ENCODE peak calls at places on chromosomes 1 and 21, in five cellular contexts. O, G, H, W and N are unnamed samples.

GRCh38 chr1:47675047-47675675 is 237.3 kb downstream of the FOXD2 start:
- DNase-seq in O (no peak), G (no peak), H (no peak), W (no peak), N (no peak)

GRCh38 chr1:241235236-241235897 is 121.6 kb downstream of the RGS7 start:
- DNase-seq in O (no peak), G (no peak), H (peak), W (no peak), N (peak)

GRCh38 chr1:175822575-175822974 is 79.2 kb upstream of the TNR start:
- DNase-seq in O (peak), G (no peak), H (no peak), W (no peak), N (no peak)

GRCh38 chr1:217333939-217334338 is 297.0 kb downstream of the GPATCH2 start:
- DNase-seq in O (peak), G (peak), H (peak), W (peak), N (peak)

GRCh38 chr1:35499652-35500176 is 57.5 kb downstream of the KIAA0319L start:
- DNase-seq in O (peak), G (no peak), H (no peak), W (peak), N (no peak)

GRCh38 chr1:201183209-201183608 is 7.4 kb upstream of the IGFN1 start:
- DNase-seq in O (no peak), G (no peak), H (peak), W (no peak), N (no peak)

GRCh38 chr1:46418976-46419375 is 24.9 kb downstream of the FAAH start:
- DNase-seq in O (no peak), G (no peak), H (no peak), W (no peak), N (no peak)

GRCh38 chr1:2859219-2859880 is 57.9 kb upstream of the TTC34 start:
- DNase-seq in O (no peak), G (no peak), H (no peak), W (no peak), N (no peak)

GRCh38 chr1:26280333-26281042 is 602 bp downstream of the SH3BGRL3 start:
- DNase-seq in O (peak), G (no peak), H (no peak), W (no peak), N (no peak)

GRCh38 chr1:228515200-228515834 is 28.1 kb downstream of the RNF187 start:
- DNase-seq in O (peak), G (peak), H (peak), W (peak), N (peak)

GRCh38 chr1:82589588-82589987 is 788.9 kb downstream of the ADGRL2 start:
- DNase-seq in O (no peak), G (no peak), H (no peak), W (no peak), N (no peak)

GRCh38 chr1:207857447-207857846 is 53.5 kb downstream of the CD34 start:
- DNase-seq in O (no peak), G (no peak), H (no peak), W (no peak), N (no peak)

GRCh38 chr1:204380293-204380831 is 20.6 kb upstream of the PLEKHA6 start:
- DNase-seq in O (no peak), G (no peak), H (no peak), W (peak), N (no peak)

GRCh38 chr1:172531412-172531811 is 1.5 kb upstream of the SUCO start:
- DNase-seq in O (no peak), G (no peak), H (no peak), W (no peak), N (no peak)

GRCh38 chr1:6995789-6996188 is 210.5 kb downstream of the CAMTA1 start:
- DNase-seq in O (no peak), G (no peak), H (no peak), W (no peak), N (no peak)

GRCh38 chr1:182520746-182521145 is 68.3 kb downstream of the RNASEL start:
- DNase-seq in O (no peak), G (no peak), H (no peak), W (no peak), N (no peak)

GRCh38 chr1:118636004-118636403 is 352.1 kb downstream of the TBX15 start:
- DNase-seq in O (no peak), G (no peak), H (no peak), W (peak), N (no peak)

GRCh38 chr1:42319871-42320484 is 15.1 kb downstream of the FOXJ3 start:
- DNase-seq in O (no peak), G (no peak), H (no peak), W (no peak), N (no peak)

GRCh38 chr1:207316622-207317510 is 4.6 kb upstream of the CD55 start:
- DNase-seq in O (no peak), G (no peak), H (no peak), W (peak), N (no peak)

GRCh38 chr21:26801524-26801923 is 43.7 kb downstream of the ADAMTS1 start:
- DNase-seq in O (peak), G (no peak), H (no peak), W (no peak), N (peak)

GRCh38 chr1:181104790-181105133 is 16.3 kb downstream of the IER5 start:
- DNase-seq in O (peak), G (no peak), H (no peak), W (peak), N (no peak)

GRCh38 chr1:52237430-52237829 is 95.5 kb downstream of the ZFYVE9 start:
- DNase-seq in O (peak), G (no peak), H (no peak), W (no peak), N (no peak)

GRCh38 chr1:109821221-109821669 is 57.5 kb upstream of the EPS8L3 start:
- DNase-seq in O (peak), G (no peak), H (no peak), W (no peak), N (peak)

GRCh38 chr1:217363319-217363718 is 267.6 kb downstream of the GPATCH2 start:
- DNase-seq in O (no peak), G (no peak), H (no peak), W (no peak), N (no peak)

GRCh38 chr1:16145030-16145987 is 10.6 kb downstream of the EPHA2 start:
- DNase-seq in O (peak), G (peak), H (no peak), W (peak), N (peak)

GRCh38 chr1:77686784-77687518 is 4.5 kb upstream of the ZZZ3 start:
- DNase-seq in O (no peak), G (no peak), H (no peak), W (no peak), N (no peak)

GRCh38 chr1:2525524-2525895 is 886 bp downstream of the PANK4 start:
- DNase-seq in O (no peak), G (no peak), H (no peak), W (peak), N (no peak)

GRCh38 chr1:206714331-206715058 is 29.8 kb downstream of the MAPKAPK2 start:
- DNase-seq in O (peak), G (no peak), H (no peak), W (no peak), N (no peak)

GRCh38 chr1:234842726-234843641 is 233.0 kb upstream of the IRF2BP2 start:
- DNase-seq in O (peak), G (no peak), H (no peak), W (no peak), N (no peak)

GRCh38 chr1:201483373-201483949 is 14.5 kb upstream of the PHLDA3 start:
- DNase-seq in O (no peak), G (no peak), H (no peak), W (no peak), N (no peak)

GRCh38 chr1:213613549-213613948 is 374.2 kb upstream of the PROX1 start:
- DNase-seq in O (no peak), G (no peak), H (no peak), W (no peak), N (no peak)

GRCh38 chr1:209866201-209866600 is 38.4 kb downstream of the UTP25 start:
- DNase-seq in O (no peak), G (no peak), H (no peak), W (no peak), N (no peak)